ENCODE peak calls at places on chromosomes 11 and 22, in four cellular contexts. H is IMR-90, K is colonic mucosa, N is HCT116. Y is an unnamed sample.

GRCh38 chr22:50587407-50587806 is 4.8 kb upstream of the CHKB start:
- DNase-seq in N (no peak), H (no peak), K (no peak), Y (no peak)

GRCh38 chr11:60946601-60947265 is 5.2 kb downstream of the SLC15A3 start:
- DNase-seq in N (no peak), H (no peak), K (no peak), Y (no peak)

GRCh38 chr11:116580828-116581227 is 192.0 kb downstream of the BUD13 start:
- DNase-seq in H (no peak), N (no peak), K (no peak), Y (no peak)

GRCh38 chr11:70819022-70819421 is 420.7 kb downstream of the CTTN start:
- DNase-seq in H (no peak), N (no peak), K (no peak), Y (no peak)

GRCh38 chr22:28955817-28956216 is 72.4 kb downstream of the ZNRF3 start:
- DNase-seq in N (no peak), K (no peak), H (no peak), Y (no peak)

GRCh38 chr22:29757096-29757495 is 9.7 kb downstream of the ZMAT5 start:
- DNase-seq in N (no peak), K (no peak), H (no peak), Y (no peak)

GRCh38 chr11:36361472-36361871 is 65.4 kb downstream of the PRR5L start:
- DNase-seq in H (no peak), K (no peak), N (no peak), Y (no peak)

GRCh38 chr22:37182101-37182948 is 5.7 kb downstream of the C1QTNF6 start:
- DNase-seq in N (no peak), H (no peak), K (no peak), Y (no peak)

GRCh38 chr11:95711162-95711944 is 78.2 kb downstream of the FAM76B start:
- DNase-seq in H (peak), N (no peak), K (no peak), Y (no peak)

GRCh38 chr11:94574193-94574961 is 7.2 kb downstream of the PIWIL4 start:
- DNase-seq in H (peak), N (no peak), K (no peak), Y (no peak)

GRCh38 chr11:123640677-123641494 is 13.5 kb downstream of the SCN3B start:
- DNase-seq in K (peak), H (peak), N (no peak), Y (no peak)

GRCh38 chr22:22935546-22936157 is 48.0 kb downstream of the IGLL5 start:
- DNase-seq in H (no peak), N (no peak), K (no peak), Y (no peak)

GRCh38 chr22:20299736-20300136 is 20.1 kb downstream of the DGCR6L start:
- DNase-seq in K (no peak), N (no peak), H (peak), Y (no peak)

GRCh38 chr11:21897203-21897602 is 295.7 kb upstream of the ANO5 start:
- DNase-seq in N (no peak), K (no peak), H (no peak), Y (peak)

GRCh38 chr11:79708319-79708928 is 267.6 kb upstream of the TENM4 start:
- DNase-seq in H (peak), K (peak), N (no peak), Y (peak)

DNA sequence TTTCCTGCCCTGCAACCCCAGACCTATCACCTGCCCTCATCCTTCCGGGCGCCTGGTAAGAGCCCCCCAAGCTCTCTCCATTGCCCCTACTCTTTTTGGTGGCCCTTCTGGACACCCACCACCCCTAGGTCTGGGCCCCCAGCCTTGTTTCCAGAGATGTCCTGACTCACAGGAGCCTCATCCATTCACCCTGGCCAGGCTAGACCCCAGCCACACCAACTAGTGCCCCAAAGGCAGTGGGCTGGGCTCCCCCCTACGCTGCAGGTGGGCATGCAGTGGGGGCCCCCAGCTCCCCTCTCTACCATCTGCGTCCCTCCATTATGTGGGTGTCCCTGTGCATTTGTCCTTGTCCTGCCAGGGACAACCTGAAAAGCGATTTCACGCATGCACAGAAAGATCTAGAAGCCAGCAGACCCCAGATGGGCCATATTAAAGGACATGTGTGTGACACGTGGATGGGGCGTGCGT is 1.4 kb downstream of the MRGPRF start:
- DNase-seq in H (no peak), N (no peak), K (no peak), Y (no peak)
- H3K9ac ChIP-seq in H (peak), N (no peak), K (peak), Y (no peak)

GRCh38 chr11:102322560-102322959 is 5.3 kb downstream of the BIRC3 start:
- DNase-seq in N (no peak), H (no peak), K (no peak), Y (no peak)
- H3K9ac ChIP-seq in N (no peak), H (no peak), K (no peak), Y (no peak)

GRCh38 chr11:68903631-68904457 is at the start of the genes IGHMBP2 and MRPL21:
- DNase-seq in H (peak), N (peak), K (peak), Y (no peak)

GRCh38 chr11:68903288-68903630 is 373 bp downstream of the MRPL21 start:
- DNase-seq in K (no peak), H (no peak), N (no peak), Y (no peak)

GRCh38 chr11:68904458-68904847 is 762 bp downstream of the IGHMBP2 start:
- DNase-seq in H (no peak), K (peak), N (no peak), Y (no peak)

GRCh38 chr11:68908273-68908672 is 4.6 kb downstream of the IGHMBP2 start:
- DNase-seq in H (no peak), K (no peak), N (no peak), Y (no peak)

DNA sequence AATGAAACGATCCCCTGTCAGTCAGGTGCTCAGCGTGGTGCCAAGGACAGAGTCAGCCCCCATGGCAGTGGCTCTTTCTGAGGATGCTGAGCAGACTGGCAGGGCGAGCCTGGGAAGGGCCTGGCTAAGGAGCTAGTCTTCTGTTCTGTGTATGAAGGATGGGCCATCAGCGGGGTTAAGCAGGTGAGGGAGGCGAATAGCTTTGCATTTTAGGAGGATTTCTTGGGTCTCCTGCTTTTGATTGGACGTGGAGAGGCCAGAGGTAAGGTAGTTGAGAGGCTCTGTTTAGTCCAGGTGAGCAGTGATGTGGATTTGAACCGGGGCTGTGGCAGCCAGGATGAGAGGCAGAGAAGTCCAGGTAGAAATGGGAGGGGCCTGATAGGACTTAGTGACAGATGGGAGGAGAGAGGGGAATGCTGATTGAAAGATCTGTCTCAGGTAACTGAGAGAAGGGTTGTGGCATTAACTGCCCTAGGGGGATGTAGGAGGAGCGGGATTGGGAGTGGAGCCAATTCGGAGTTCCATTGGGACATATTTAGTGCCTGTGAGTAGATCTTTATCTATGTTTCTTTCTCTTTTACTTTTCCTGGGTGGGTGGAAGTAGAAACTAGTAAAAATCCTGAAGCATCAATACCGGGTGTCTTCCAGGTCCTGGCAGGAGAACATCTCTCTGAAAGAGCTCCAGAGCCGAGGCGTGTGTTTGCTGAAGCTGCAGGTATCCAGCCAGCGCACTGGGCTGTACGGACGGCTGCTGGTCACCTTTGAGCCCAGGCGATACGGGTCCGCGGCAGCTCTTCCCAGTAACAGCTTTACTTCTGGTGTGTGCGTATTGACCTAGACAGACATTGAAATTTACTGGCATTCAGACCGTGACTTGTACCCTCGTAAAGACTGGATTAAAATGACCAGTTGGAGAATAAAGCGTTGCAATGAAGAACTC is 2.0 kb downstream of the IGHMBP2 start:
- DNase-seq in K (no peak), H (no peak), N (no peak), Y (no peak)
- H3K9ac ChIP-seq in K (no peak), H (peak), N (peak), Y (peak)

GRCh38 chr11:43788394-43788793 is 92.2 kb upstream of the ALKBH3 start:
- DNase-seq in K (peak), H (no peak), N (no peak), Y (no peak)
- H3K9ac ChIP-seq in K (no peak), H (no peak), N (no peak), Y (no peak)

GRCh38 chr11:119650251-119650650 is 78.7 kb downstream of the NECTIN1 start:
- DNase-seq in K (no peak), N (no peak), H (no peak), Y (no peak)

GRCh38 chr11:119652907-119653659 is 75.9 kb downstream of the NECTIN1 start:
- DNase-seq in K (no peak), N (no peak), H (no peak), Y (no peak)

GRCh38 chr11:119647254-119647653 is 81.7 kb downstream of the NECTIN1 start:
- DNase-seq in N (no peak), H (no peak), K (no peak), Y (no peak)

GRCh38 chr11:119651802-119652584 is 77.0 kb downstream of the NECTIN1 start:
- DNase-seq in K (no peak), H (no peak), N (no peak), Y (no peak)
- H3K9ac ChIP-seq in K (no peak), H (no peak), N (no peak), Y (no peak)

DNA sequence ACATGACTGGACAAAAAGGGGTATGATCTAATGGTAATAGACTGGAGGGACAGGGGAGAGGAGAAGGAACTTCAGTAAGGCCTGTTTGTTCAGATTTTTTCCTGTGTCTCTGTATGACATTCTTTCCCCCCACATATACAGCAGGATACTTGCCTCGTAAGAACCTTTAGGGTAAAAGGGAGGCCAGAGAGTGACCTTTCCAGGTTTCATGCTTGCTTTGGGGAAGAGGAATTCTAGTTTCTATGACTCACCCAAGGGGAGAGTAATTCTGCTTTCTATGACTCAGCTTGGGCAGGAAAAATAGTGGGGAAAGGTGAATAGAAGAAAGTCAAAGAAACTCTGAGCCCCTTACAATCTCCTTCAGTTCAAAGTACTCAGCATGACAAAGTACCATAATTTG is 457.0 kb downstream of the DLG2 start:
- DNase-seq in H (peak), K (no peak), N (peak), Y (no peak)
- H3K9ac ChIP-seq in H (no peak), K (no peak), N (no peak), Y (no peak)

GRCh38 chr11:120869516-120870011 is 154.3 kb upstream of the TBCEL start:
- DNase-seq in N (no peak), K (no peak), H (no peak), Y (no peak)
- H3K9ac ChIP-seq in N (no peak), K (no peak), H (no peak), Y (no peak)